ENCODE peak calls at places on chromosomes 4 and X, in six cellular contexts. G is HepG2, Z is GM12892, X is K562, N is H1, U is GM12878. Y is an unnamed sample.

GRCh38 chr4:46994007-46994405 is 625 bp upstream of the GABRA4 start:
- DNase-seq in G (no peak), Z (no peak), X (no peak), N (no peak), U (no peak), Y (no peak)

GRCh38 chr4:165385124-165385523 is 6.3 kb downstream of the CPE start:
- DNase-seq in G (no peak), Z (no peak), X (no peak), N (no peak), U (no peak), Y (no peak)

GRCh38 chr4:24599275-24599674 is 14.9 kb upstream of the DHX15 start:
- DNase-seq in G (no peak), Z (no peak), X (no peak), N (no peak), U (no peak), Y (no peak)

GRCh38 chr4:128386761-128387599 is 99.4 kb upstream of the PGRMC2 start:
- DNase-seq in G (no peak), Z (no peak), X (peak; percentile 36), N (no peak), U (no peak), Y (no peak)

GRCh38 chr4:183326853-183327252 is 4.6 kb upstream of the CLDN24 start:
- DNase-seq in G (peak; percentile 64), Z (no peak), X (no peak), N (no peak), U (no peak), Y (no peak)

GRCh38 chrX:150897371-150898319 is 823 bp downstream of the CD99L2 start:
- DNase-seq in G (no peak), Z (no peak), X (no peak), N (peak; percentile 51), U (no peak), Y (no peak)

GRCh38 chr4:118221193-118221800 is 131.5 kb downstream of the PRSS12 start:
- DNase-seq in G (no peak), Z (no peak), X (no peak), N (no peak), U (no peak), Y (no peak)

GRCh38 chrX:140664939-140665338 is 44.6 kb upstream of the LINC00632 start:
- DNase-seq in G (peak; percentile 15), Z (no peak), X (peak; percentile 8), N (no peak), U (no peak), Y (no peak)

GRCh38 chrX:56797966-56798711 is 69.1 kb downstream of the NBDY start:
- DNase-seq in G (no peak), Z (no peak), X (no peak), N (peak; percentile 8), U (no peak), Y (no peak)

GRCh38 chrX:121863976-121864375 is 816.6 kb downstream of the GLUD2 start:
- DNase-seq in G (no peak), Z (no peak), X (no peak), N (no peak), U (no peak), Y (no peak)

GRCh38 chr4:86530183-86530582 is 63.9 kb upstream of the PTPN13 start:
- DNase-seq in G (no peak), Z (no peak), X (no peak), N (no peak), U (no peak), Y (no peak)

GRCh38 chr4:78070731-78071282 is 13.7 kb downstream of the FRAS1 start:
- DNase-seq in G (no peak), Z (no peak), X (no peak), N (no peak), U (no peak), Y (no peak)

GRCh38 chr4:153763404-153763803 is 3.6 kb upstream of the RNF175 start:
- DNase-seq in G (no peak), Z (no peak), X (no peak), N (peak; percentile 66), U (no peak), Y (no peak)

GRCh38 chrX:15576019-15576418 is 24.7 kb downstream of the ACE2 start:
- DNase-seq in G (no peak), Z (no peak), X (no peak), N (no peak), U (no peak), Y (no peak)

GRCh38 chr4:52982246-52982950 is 120.3 kb downstream of the RASL11B start:
- DNase-seq in G (peak; percentile 32), Z (no peak), X (peak; percentile 24), N (no peak), U (no peak), Y (no peak)

GRCh38 chrX:19723427-19723826 is 164.0 kb downstream of the SH3KBP1 start:
- DNase-seq in G (no peak), Z (no peak), X (no peak), N (no peak), U (no peak), Y (no peak)

GRCh38 chrX:100673397-100673953 is 29.5 kb downstream of the SRPX2 start:
- DNase-seq in G (no peak), Z (no peak), X (no peak), N (no peak), U (no peak), Y (no peak)

GRCh38 chr4:60133414-60133813 is 1066.7 kb upstream of the ADGRL3 start:
- DNase-seq in G (no peak), Z (no peak), X (no peak), N (no peak), U (no peak), Y (no peak)

GRCh38 chr4:182206916-182207315 is 36.3 kb upstream of the TENM3 start:
- DNase-seq in G (no peak), Z (no peak), X (no peak), N (no peak), U (no peak), Y (no peak)

GRCh38 chr4:56530269-56531148 is 24.9 kb downstream of the ARL9 start:
- DNase-seq in G (peak; percentile 12), Z (peak; percentile 62), X (peak; percentile 99), N (peak; percentile 89), U (no peak), Y (peak; percentile 58)

GRCh38 chr4:184417802-184418511 is 56.4 kb downstream of the IRF2 start:
- DNase-seq in G (peak; percentile 27), Z (no peak), X (peak; percentile 47), N (no peak), U (peak; percentile 78), Y (no peak)

GRCh38 chrX:38805294-38806053 is 4.2 kb downstream of the MID1IP1 start:
- DNase-seq in G (peak; percentile 56), Z (peak; percentile 25), X (peak; percentile 19), N (peak; percentile 47), U (no peak), Y (no peak)

GRCh38 chrX:38803609-38804480 is 2.6 kb downstream of the MID1IP1 start:
- DNase-seq in G (peak; percentile 72), Z (peak; percentile 51), X (peak; percentile 75), N (peak; percentile 79), U (no peak), Y (peak; percentile 37)

GRCh38 chrX:38803286-38803608 is 2.0 kb downstream of the MID1IP1 start:
- DNase-seq in G (no peak), Z (no peak), X (no peak), N (no peak), U (no peak), Y (no peak)

GRCh38 chrX:38806054-38806389 is 4.8 kb downstream of the MID1IP1 start:
- DNase-seq in G (no peak), Z (no peak), X (peak; percentile 21), N (no peak), U (no peak), Y (no peak)

DNA sequence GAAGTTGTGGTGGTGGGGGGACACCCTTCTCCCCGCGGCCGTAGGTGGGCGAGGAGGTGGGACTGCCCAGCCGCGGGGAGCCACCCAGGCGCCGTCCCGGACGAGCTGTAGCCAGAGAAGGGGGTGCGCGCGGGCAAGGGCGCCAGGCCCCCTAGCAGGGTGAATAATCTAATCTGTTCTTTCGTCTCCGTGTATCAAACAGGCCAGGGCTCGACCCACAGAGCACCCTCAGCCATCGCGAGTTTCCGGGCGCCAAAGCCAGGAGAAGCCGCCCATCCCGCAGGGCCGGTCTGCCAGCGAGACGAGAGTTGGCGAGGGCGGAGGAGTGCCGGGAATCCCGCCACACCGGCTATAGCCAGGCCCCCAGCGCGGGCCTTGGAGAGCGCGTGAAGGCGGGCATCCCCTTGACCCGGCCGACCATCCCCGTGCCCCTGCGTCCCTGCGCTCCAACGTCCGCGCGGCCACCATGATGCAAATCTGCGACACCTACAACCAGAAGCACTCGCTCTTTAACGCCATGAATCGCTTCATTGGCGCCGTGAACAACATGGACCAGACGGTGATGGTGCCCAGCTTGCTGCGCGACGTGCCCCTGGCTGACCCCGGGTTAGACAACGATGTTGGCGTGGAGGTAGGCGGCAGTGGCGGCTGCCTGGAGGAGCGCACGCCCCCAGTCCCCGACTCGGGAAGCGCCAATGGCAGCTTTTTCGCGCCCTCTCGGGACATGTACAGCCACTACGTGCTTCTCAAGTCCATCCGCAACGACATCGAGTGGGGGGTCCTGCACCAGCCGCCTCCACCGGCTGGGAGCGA is 3.4 kb downstream of the MID1IP1 start:
- DNase-seq in G (no peak), Z (no peak), X (peak; percentile 35), N (peak; percentile 45), U (no peak), Y (no peak)
- TF ChIP-seq POLR2A in G (no peak), Z (peak; percentile 10), X (no peak), N (peak; percentile 29), U (peak; percentile 74), Y (no peak)

GRCh38 chr4:17981063-17981462 is 40.5 kb downstream of the LCORL start:
- DNase-seq in G (no peak), Z (no peak), X (no peak), N (no peak), U (no peak), Y (no peak)
- TF ChIP-seq TAF1 in G (no peak), Z (no peak), X (no peak), N (no peak), U (no peak), Y (no peak)

DNA sequence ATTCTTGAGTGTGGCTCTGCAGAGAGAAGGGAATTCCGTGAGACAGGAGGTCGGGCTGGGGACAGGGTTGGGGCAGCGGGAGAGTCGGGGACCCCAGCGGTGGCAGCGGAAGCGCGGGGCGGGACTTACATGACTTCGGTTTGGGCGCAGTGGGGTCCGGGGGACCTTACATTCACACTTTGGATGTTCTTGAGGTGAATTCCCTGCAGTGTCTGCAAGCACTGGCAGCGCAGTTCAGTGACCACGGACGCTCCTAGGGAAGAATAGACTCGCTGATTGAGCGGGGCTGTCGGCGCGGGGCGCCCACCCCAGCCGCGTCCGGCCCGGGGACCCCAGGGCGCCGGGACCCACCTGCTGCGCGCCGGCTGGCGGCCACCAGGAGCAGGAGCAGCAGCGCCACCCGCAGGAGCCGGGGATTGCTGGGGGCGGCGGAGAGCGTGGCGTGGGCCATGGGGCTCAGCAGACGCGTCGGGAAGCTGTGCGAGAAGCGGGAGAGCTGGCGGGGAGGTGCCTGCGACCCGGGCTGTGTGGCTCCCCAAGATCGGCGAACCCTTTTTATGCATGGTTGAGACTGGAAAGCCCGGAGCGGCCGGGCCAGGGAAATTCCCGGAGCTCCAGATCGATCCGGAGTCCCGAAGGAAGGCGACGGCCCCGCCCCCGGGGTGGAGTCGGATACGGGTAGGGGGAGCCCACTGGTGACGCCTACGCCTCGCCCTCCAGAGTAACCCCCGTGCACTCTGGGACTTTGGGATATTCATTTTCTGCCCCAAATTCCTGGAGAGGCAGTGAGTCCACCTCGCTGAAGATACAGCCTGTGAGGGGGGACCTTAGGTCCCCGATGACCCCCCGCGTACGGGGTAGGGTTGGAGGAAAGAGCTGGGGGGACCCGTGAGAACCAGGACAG is at the start of gene CXCL3:
- DNase-seq in G (no peak), Z (no peak), X (peak; percentile 82), N (peak; percentile 88), U (no peak), Y (no peak)
- TF ChIP-seq POLR2A in G (no peak), Z (no peak), X (peak; percentile 84), N (peak; percentile 64), U (no peak), Y (no peak)

GRCh38 chr4:94447754-94448411 is 3.9 kb upstream of the PDLIM5 start:
- DNase-seq in G (no peak), Z (no peak), X (no peak), N (no peak), U (no peak), Y (no peak)
- TF ChIP-seq TAF1 in G (no peak), Z (no peak), X (no peak), N (no peak), U (no peak), Y (no peak)

Y was measured in GM12891.